ENCODE peak calls at places on chromosomes 11 and 22, in ten cellular contexts. E is NCI-H2081; T is left ventricle myocardium superior; A is left ventricle myocardium inferior; W is GM23248; H is stimulated activated CD8-positive, alpha-beta memory T cell treated with anti-CD3 and anti-CD28 coated beads, Interleukin-4, amount 100 ng/mL, for 48 hours; L is HEK293T; Q is NCI-H2227 treated with DMSO at 0.1 percent for 48 hours; B is PC-3; O is dermis microvascular lymphatic vessel endothelial cell. S is an unnamed sample.

GRCh38 chr11:76419896-76420295 is 24.9 kb upstream of the EMSY start:
- DNase-seq in E (no peak), T (no peak), A (no peak), W (peak), H (peak), L (peak), Q (no peak), B (peak), O (peak), S (peak)

GRCh38 chr22:43412808-43413785 is 1.3 kb downstream of the MPPED1 start:
- DNase-seq in E (peak), T (peak), A (no peak), W (no peak), H (no peak), L (no peak), Q (no peak), B (no peak), O (no peak), S (no peak)

GRCh38 chr11:43222215-43222614 is 89.6 kb upstream of the API5 start:
- DNase-seq in E (no peak), T (no peak), A (no peak), W (peak), H (no peak), L (no peak), Q (no peak), B (no peak), O (no peak), S (no peak)

GRCh38 chr11:117218133-117218915 is 13.5 kb downstream of the PCSK7 start:
- DNase-seq in E (no peak), T (no peak), A (no peak), W (no peak), H (no peak), L (no peak), Q (no peak), B (no peak), O (peak), S (no peak)

GRCh38 chr11:128894296-128894681 is 3.1 kb downstream of the KCNJ5 start:
- DNase-seq in E (no peak), T (no peak), A (no peak), W (no peak), H (no peak), L (no peak), Q (no peak), B (no peak), O (no peak), S (no peak)

GRCh38 chr11:128208329-128209220 is 378.8 kb downstream of the ETS1 start:
- DNase-seq in E (no peak), T (no peak), A (no peak), W (peak), H (no peak), L (no peak), Q (no peak), B (peak), O (peak), S (no peak)

GRCh38 chr11:35541621-35542375 is 16.4 kb upstream of the PAMR1 start:
- DNase-seq in E (no peak), T (peak), A (peak), W (peak), H (no peak), L (no peak), Q (no peak), B (no peak), O (no peak), S (no peak)

GRCh38 chr11:2802389-2803185 is 83.0 kb downstream of the CDKN1C start:
- DNase-seq in E (no peak), T (no peak), A (peak), W (no peak), H (no peak), L (no peak), Q (no peak), B (no peak), O (no peak), S (no peak)

GRCh38 chr22:27613099-27614089 is 188.2 kb downstream of the MN1 start:
- DNase-seq in E (no peak), T (no peak), A (no peak), W (peak), H (no peak), L (no peak), Q (no peak), B (no peak), O (no peak), S (no peak)

GRCh38 chr11:35178862-35179261 is 39.9 kb downstream of the CD44 start:
- DNase-seq in E (no peak), T (no peak), A (no peak), W (peak), H (no peak), L (no peak), Q (no peak), B (peak), O (no peak), S (no peak)

GRCh38 chr11:47656284-47656915 is 14.0 kb upstream of the MTCH2 start:
- DNase-seq in E (no peak), T (no peak), A (no peak), W (no peak), H (no peak), L (no peak), Q (no peak), B (no peak), O (no peak), S (no peak)